ENCODE peak calls at places on chromosomes 3 and 15, in four cellular contexts. D is heart left ventricle, F is colonic mucosa, A is choroid plexus epithelial cell. T is an unnamed sample.

GRCh38 chr15:90814193-90814811 is 54.1 kb upstream of the FURIN start:
- DNase-seq in D (no peak), F (no peak), A (peak; percentile 24), T (no peak)

GRCh38 chr3:52310861-52311566 is 5.1 kb upstream of the DNAH1 start:
- DNase-seq in D (no peak), F (no peak), A (peak; percentile 52), T (no peak)

GRCh38 chr3:4850211-4850927 is 128.9 kb upstream of the BHLHE40 start:
- DNase-seq in D (no peak), F (no peak), A (no peak), T (no peak)

GRCh38 chr3:144197582-144197981 is 226.0 kb downstream of the DIPK2A start:
- DNase-seq in D (no peak), F (no peak), A (no peak), T (no peak)

GRCh38 chr15:70907784-70908471 is 15.3 kb downstream of the LRRC49 start:
- DNase-seq in D (no peak), F (no peak), A (no peak), T (no peak)

GRCh38 chr3:138513073-138513843 is 78.8 kb downstream of the ESYT3 start:
- DNase-seq in D (no peak), F (no peak), A (no peak), T (no peak)

GRCh38 chr15:64583983-64584382 is 123.6 kb downstream of the ZNF609 start:
- DNase-seq in D (no peak), F (no peak), A (no peak), T (no peak)

GRCh38 chr3:29144361-29144760 is 136.5 kb upstream of the RBMS3 start:
- DNase-seq in D (no peak), F (no peak), A (no peak), T (no peak)

GRCh38 chr3:78606756-78607155 is 1161.0 kb downstream of the ROBO1 start:
- DNase-seq in D (no peak), F (no peak), A (no peak), T (no peak)

GRCh38 chr15:49238342-49238741 is 68.3 kb downstream of the GALK2 start:
- DNase-seq in D (no peak), F (no peak), A (peak; percentile 77), T (no peak)

GRCh38 chr15:58742424-58743160 is 6.9 kb downstream of the ADAM10 start:
- DNase-seq in D (no peak), F (no peak), A (peak; percentile 93), T (no peak)

GRCh38 chr3:121630355-121630754 is 30.3 kb downstream of the HCLS1 start:
- DNase-seq in D (no peak), F (no peak), A (no peak), T (no peak)

GRCh38 chr15:19987389-19988048 is 554.1 kb downstream of the GOLGA6L6 start:
- DNase-seq in D (no peak), F (no peak), A (no peak), T (peak; percentile 74)

GRCh38 chr3:36944012-36944640 is 728 bp downstream of the TRANK1 start:
- DNase-seq in D (peak; percentile 81), F (peak; percentile 67), A (peak; percentile 60), T (peak; percentile 50)

DNA sequence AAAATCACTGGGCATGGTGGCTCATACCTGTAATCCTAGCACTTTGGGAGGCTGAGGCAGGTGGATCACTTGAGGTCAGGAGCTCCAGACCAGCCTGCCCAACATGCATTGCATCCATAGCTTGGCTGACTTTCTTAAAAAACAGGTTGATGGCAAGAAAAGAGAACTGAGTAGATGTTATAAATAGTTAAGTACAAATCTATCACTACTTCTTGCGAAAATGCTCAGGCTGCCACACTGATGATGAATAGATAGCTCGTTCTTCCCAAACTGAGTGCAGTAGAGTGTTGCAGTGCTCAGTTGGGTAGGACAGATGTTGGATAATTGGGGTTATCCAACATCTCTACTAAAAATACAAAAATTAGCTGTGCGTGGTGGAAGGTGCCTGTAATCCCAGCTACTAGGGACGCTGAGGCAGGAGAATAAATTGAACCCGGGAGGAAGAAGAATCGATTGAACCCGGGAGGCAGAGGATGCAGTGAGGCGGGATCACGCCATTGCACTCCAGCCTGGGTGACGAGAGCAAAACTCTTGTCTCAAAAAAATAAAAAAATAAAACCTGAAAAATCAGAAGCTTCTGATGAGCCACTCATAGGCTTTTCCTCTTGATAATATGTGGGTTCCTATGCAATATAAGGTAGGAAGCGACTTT is 1.2 kb downstream of the BTLA start:
- DNase-seq in D (no peak), F (no peak), A (no peak), T (no peak)
- H3K4me3 ChIP-seq in D (no peak overlapping the region), F (no peak overlapping the region), A (no peak overlapping the region), T (no peak overlapping the region)

GRCh38 chr3:3619815-3620214 is 179.4 kb upstream of the LRRN1 start:
- DNase-seq in D (no peak), F (no peak), A (no peak), T (no peak)

GRCh38 chr3:3615533-3615932 is 183.7 kb upstream of the LRRN1 start:
- DNase-seq in D (no peak), F (no peak), A (no peak), T (no peak)

DNA sequence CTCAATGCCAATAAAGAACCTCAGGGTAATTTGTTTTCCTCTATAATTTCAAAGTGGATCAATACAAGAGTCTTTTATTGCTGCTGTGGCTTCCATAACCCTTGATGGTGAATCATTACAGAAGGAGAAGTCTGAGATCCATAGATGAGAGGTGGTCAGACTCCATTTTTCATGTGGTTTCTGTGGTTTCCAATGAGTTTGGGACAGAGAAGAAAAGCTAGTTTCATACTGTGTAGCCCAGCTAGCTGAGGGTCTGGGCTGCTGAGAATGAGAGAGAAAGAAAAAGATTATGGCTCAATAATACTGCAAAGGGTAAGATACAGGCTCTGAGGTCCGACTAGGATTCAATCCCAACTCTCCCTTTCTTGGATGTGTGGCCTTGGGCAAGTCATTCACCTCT is 180.6 kb upstream of the LRRN1 start:
- DNase-seq in D (no peak), F (no peak), A (no peak), T (no peak)
- H3K4me3 ChIP-seq in D (no peak overlapping the region), F (no peak overlapping the region), A (no peak overlapping the region), T (no peak overlapping the region)

GRCh38 chr3:9183011-9183410 is 66.4 kb downstream of the SRGAP3 start:
- DNase-seq in D (no peak), F (no peak), A (no peak), T (no peak)
- H3K4me3 ChIP-seq in D (no peak overlapping the region), F (no peak overlapping the region), A (no peak overlapping the region), T (no peak overlapping the region)

DNA sequence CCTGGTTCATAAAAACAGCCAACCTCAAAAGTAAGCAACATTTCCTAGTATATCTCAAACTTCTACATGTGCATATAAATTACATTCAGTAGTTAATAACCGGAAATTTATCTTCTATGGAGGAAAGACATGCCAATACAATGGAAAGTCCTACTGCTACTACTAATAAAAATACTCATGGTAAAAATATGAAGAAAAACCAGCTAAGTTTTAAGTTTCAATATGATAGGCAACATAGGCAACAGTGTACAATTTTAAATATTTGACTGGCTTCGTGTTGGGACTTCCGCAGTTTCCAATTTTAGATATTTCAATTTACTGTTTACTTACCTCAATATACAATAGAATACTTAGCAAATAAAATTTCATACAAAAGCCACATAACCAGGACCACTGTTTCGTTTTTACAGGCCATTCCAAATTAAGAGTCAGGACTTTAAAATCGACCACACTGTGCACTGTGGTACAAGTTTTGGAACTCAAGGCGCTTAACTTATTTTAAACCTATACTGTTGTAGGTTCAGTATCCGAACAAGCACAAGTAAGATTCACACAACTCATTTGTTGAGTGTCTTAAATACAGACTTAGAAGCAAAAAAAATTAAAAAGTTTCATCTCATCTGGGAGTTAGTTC is 2.9 kb downstream of the NAA50 start:
- DNase-seq in D (no peak), F (no peak), A (no peak), T (no peak)
- H3K4me3 ChIP-seq in D (no peak overlapping the region), F (no peak overlapping the region), A (no peak overlapping the region), T (no peak overlapping the region)

DNA sequence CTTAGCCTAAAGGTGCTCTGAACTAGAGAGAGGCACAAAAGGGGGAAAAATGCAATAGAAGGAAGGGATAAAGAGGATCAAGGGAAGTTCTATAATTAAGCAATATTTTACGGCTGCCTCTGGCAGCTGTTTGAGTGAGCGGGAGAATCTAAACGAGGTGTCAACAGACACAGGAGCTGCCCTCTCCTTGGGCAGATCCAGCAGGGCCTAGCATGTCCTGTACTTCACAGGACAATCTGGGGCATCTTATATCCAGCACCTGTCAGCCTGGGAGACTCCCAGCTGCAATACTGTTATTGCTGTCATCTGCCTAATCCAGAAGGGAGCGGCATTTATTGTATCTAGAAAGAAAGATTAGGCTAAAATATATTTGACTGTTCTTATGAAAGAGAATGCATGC is 68.9 kb downstream of the WWTR1 start:
- DNase-seq in D (no peak), F (no peak), A (no peak), T (no peak)
- H3K4me3 ChIP-seq in D (no peak overlapping the region), F (no peak overlapping the region), A (no peak overlapping the region), T (no peak overlapping the region)

T was measured in Caco-2.